ENCODE peak calls at places on chromosomes 4 and X, in four cellular contexts. J is A549, Y is GM12878, H is K562. Q is an unnamed sample.

GRCh38 chr4:155667538-155668511 is 1.2 kb downstream of the GUCY1A1 start:
- DNase-seq in H (no peak), Y (no peak), J (peak; percentile 1), Q (no peak)

GRCh38 chrX:11929476-11929875 is 171.4 kb downstream of the MSL3 start:
- DNase-seq in H (no peak), J (no peak), Y (no peak), Q (no peak)

GRCh38 chr4:21113496-21114213 is 413.4 kb downstream of the PACRGL start:
- DNase-seq in J (no peak), Y (no peak), H (no peak), Q (no peak)

GRCh38 chr4:703336-704197 is 2.1 kb upstream of the PCGF3 start:
- DNase-seq in J (no peak), H (no peak), Y (no peak), Q (no peak)

GRCh38 chrX:43317378-43317777 is 338.7 kb upstream of the MAOA start:
- DNase-seq in J (no peak), H (no peak), Y (no peak), Q (no peak)

GRCh38 chr4:183402771-183403170 is 41.7 kb upstream of the CDKN2AIP start:
- DNase-seq in Y (no peak), H (no peak), J (no peak), Q (no peak)

GRCh38 chr4:23022032-23022431 is 329.3 kb downstream of the GBA3 start:
- DNase-seq in J (peak; percentile 86), H (no peak), Y (no peak), Q (no peak)

GRCh38 chr4:74932832-74933561 is at the start of gene PARM1:
- DNase-seq in H (peak; percentile 66), J (peak; percentile 72), Y (no peak), Q (peak; percentile 59)

GRCh38 chrX:47162927-47163583 is 18.0 kb downstream of the RBM10 start:
- DNase-seq in J (no peak), H (no peak), Y (no peak), Q (no peak)

GRCh38 chr4:825063-825968 is 613 bp downstream of the CPLX1 start:
- DNase-seq in H (peak; percentile 79), Y (no peak), J (no peak), Q (no peak)

GRCh38 chr4:105088110-105088879 is 58.4 kb upstream of the TET2 start:
- DNase-seq in J (peak; percentile 5), Y (no peak), H (no peak), Q (no peak)

GRCh38 chr4:110671679-110672078 is 48.8 kb upstream of the PITX2 start:
- DNase-seq in Y (no peak), H (no peak), J (no peak), Q (no peak)

GRCh38 chr4:110680217-110680616 is 57.3 kb upstream of the PITX2 start:
- DNase-seq in J (no peak), H (no peak), Y (no peak), Q (no peak)

GRCh38 chr4:110678517-110678916 is 55.6 kb upstream of the PITX2 start:
- DNase-seq in Y (no peak), H (no peak), J (no peak), Q (no peak)

GRCh38 chr4:110669663-110670062 is 46.8 kb upstream of the PITX2 start:
- DNase-seq in Y (no peak), J (peak; percentile 6), H (no peak), Q (no peak)

GRCh38 chr4:110675406-110675805 is 52.5 kb upstream of the PITX2 start:
- DNase-seq in H (no peak), Y (no peak), J (no peak), Q (no peak)
- TF ChIP-seq USF2 in H (no peak), Y (no peak), J (no peak), Q (no peak)

GRCh38 chrX:108737754-108738153 is 1.4 kb upstream of the IRS4 start:
- DNase-seq in J (no peak), H (no peak), Y (no peak), Q (no peak)

GRCh38 chrX:108734426-108734825 is 1.9 kb downstream of the IRS4 start:
- DNase-seq in J (no peak), H (no peak), Y (no peak), Q (no peak)

GRCh38 chrX:108735680-108736508 is 469 bp downstream of the IRS4 start:
- DNase-seq in J (peak; percentile 10), Y (no peak), H (no peak), Q (no peak)

GRCh38 chrX:108735087-108735679 is 1.2 kb downstream of the IRS4 start:
- DNase-seq in J (peak; percentile 42), H (no peak), Y (no peak), Q (no peak)

DNA sequence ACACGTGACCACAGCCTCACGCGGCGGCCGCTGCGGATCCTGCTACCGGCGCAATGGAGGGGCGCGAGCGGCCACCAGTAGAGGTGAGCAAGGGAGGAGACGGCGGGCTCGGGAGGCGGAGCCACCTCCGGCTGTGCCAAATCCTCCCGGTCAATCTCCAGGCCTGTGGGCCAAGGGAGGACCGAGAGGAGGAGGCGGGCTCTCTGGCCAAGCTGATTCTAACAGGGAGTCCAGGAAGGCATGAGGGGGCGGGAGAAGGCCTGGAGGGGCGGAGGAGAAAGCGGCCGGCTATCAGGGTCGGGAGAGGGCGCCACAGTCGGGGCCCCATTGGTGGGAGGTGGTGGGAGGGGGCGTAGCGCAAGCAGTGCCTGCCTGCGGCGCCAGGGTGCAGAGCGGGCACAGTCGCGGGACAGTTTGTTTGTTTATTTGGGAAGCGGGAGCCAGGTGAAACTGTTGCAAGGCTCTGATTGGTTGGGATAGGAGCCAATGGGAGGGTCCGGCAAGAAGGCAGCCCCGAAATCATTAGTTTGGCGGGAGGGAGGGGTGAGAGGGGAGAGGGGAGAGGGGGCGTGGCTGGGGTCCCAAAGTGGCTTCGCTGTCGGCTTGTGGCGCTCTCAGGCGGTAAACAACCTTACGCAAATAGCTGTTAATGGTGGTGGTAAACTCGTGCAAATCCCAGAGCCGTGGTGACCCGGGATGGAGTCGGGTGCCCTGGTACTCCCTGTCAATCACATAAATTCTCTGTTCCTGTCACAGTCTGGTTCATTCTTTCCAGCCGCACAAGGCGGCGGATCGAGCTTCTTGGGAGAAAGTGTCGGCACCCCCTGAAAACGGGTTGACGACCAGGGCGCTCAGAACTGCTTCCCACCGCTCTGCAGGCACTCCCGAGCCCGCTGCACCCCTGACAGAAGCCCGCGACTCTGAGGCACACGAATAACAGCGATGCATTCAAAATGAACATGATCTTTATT is at the start of gene IRS4:
- DNase-seq in H (no peak), J (peak; percentile 28), Y (no peak), Q (peak; percentile 32)
- TF ChIP-seq CHD4 in H (no peak), J (no peak), Y (no peak), Q (no peak)

DNA sequence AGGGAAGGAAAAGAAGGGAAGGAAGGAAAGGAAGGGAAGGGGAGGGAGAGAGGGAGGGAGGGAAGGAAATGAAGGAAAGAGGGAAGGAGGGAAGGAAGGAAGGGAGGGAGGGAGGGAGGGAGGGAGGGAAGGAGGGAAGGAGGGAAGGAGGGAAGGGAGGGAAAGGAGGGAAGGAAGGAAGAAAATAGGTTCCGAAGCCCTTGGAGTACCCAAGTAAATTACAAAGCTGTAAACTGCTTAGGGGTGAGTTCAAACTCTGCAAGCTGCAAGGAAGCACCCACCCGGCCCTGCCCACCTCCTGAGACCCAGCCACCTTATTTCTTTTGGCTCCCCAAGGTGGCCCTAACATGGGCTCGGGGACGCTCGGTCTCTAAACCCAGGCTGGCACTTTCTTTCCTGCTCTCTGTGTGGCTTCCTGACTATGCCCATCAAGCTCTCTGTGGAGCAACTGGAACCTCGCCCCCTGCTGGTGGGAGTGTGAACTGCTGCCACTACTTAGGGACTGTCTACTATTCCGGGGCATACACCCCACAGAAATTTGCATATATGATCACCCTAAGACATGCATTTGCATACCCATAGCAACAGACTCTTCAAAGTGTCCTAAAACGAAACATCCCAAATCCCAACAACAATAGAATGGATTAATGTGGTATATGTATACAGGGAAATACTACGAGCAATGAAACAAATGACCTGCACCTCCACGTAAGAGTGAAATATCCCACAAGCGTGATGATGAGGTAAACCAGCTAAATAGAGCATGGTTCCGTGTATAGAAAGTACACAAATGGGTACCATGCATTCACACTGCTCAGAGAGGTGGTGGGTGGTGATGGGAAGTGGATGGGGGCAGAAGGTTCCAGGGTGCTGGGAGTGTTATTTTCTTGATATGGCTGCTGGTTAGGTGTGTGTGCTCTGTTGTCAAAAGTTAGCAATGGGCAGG is 151.7 kb upstream of the TBL1X start:
- DNase-seq in J (peak; percentile 39), Y (no peak), H (peak; percentile 53), Q (peak; percentile 13)
- TF ChIP-seq USF2 in J (no peak), Y (no peak), H (no peak), Q (no peak)

GRCh38 chr4:170256807-170257206 is 167.1 kb upstream of the AADAT start:
- DNase-seq in Y (no peak), H (no peak), J (no peak), Q (no peak)

GRCh38 chr4:170259631-170260153 is 169.9 kb upstream of the AADAT start:
- DNase-seq in J (peak; percentile 86), H (peak; percentile 40), Y (peak; percentile 65), Q (peak; percentile 92)
- TF ChIP-seq CHD4 in J (no peak), H (no peak), Y (no peak), Q (no peak)

GRCh38 chrX:132689741-132690140 is 200.9 kb upstream of the MBNL3 start:
- DNase-seq in Y (no peak), J (no peak), H (no peak), Q (no peak)

DNA sequence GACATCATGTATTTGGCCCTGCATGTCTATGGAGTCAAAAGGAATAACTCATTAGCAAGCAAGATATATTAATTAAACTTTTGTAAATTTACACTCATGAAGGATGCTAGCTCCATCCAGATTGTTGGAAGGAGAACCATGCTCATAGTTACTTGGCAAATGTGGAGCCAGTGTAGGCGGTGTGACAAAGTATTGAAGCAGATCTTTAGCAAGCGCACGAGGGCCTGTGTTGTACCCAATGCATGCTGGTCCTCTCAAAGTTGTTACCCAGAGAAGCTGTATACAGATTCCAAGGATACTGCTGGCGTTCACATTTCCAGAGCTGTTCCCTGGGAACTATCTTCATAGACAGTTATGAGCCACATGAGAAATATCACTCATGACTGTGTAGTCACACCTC is 196.4 kb upstream of the MBNL3 start:
- DNase-seq in H (no peak), J (no peak), Y (no peak), Q (no peak)
- TF ChIP-seq USF2 in H (no peak), J (no peak), Y (no peak), Q (no peak)

DNA sequence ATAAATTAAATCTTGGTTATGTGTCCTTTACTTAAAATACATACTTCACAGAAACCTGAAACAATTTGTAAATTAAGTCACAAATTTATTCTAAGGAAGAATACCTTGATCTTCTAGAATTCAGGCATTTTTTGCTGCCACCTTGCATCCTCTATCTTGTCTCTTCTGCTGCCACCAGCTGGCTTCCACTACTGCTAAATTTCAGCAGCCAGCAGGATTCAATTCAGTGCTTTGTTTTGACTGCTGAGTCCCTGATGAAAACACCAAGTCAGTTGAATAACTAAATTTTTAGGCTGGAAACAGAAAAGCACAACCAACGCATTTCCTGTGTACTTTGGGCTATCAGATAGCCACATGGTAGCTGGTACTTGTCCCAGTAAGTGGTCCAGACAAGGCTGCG is 2.4 kb upstream of the MBTPS2 start:
- DNase-seq in J (no peak), Y (no peak), H (no peak), Q (no peak)
- TF ChIP-seq CHD4 in J (no peak), Y (no peak), H (no peak), Q (no peak)

GRCh38 chr4:5471691-5472090 is 236.7 kb downstream of the EVC2 start:
- DNase-seq in H (no peak), Y (no peak), J (no peak), Q (no peak)
- TF ChIP-seq USF2 in H (no peak), Y (no peak), J (no peak), Q (no peak)